ENCODE peak calls at places on chromosomes 6 and 20, in five cellular contexts. F is hypothalamus, G is OCI-LY7, Z is mucosa of descending colon, V is GM18507. E is an unnamed sample.

GRCh38 chr6:157054531-157054979 is 268.8 kb downstream of the TMEM242 start:
- DNase-seq in F (no peak), G (peak), Z (no peak), V (no peak), E (no peak)

GRCh38 chr6:8085053-8085511 is 17.3 kb downstream of the EEF1E1 start:
- DNase-seq in F (no peak), G (no peak), Z (no peak), V (no peak), E (no peak)

GRCh38 chr6:12957321-12958051 is 240.9 kb downstream of the PHACTR1 start:
- DNase-seq in F (peak), G (no peak), Z (peak), V (no peak), E (no peak)

GRCh38 chr6:36817864-36818263 is 21.4 kb downstream of the CPNE5 start:
- DNase-seq in F (no peak), G (no peak), Z (no peak), V (no peak), E (no peak)

GRCh38 chr20:13119583-13119982 is 101.5 kb upstream of the ISM1 start:
- DNase-seq in F (peak), G (peak), Z (no peak), V (peak), E (no peak)

GRCh38 chr20:8228315-8228714 is 96.2 kb downstream of the PLCB1 start:
- DNase-seq in F (no peak), G (no peak), Z (no peak), V (no peak), E (no peak)

GRCh38 chr6:164346631-164347030 is 932.1 kb downstream of the QKI start:
- DNase-seq in F (no peak), G (no peak), Z (no peak), V (no peak), E (no peak)

GRCh38 chr6:3380344-3381232 is 76.3 kb downstream of the SLC22A23 start:
- DNase-seq in F (no peak), G (no peak), Z (peak), V (no peak), E (no peak)

GRCh38 chr6:680666-681374 is 12.1 kb downstream of the EXOC2 start:
- DNase-seq in F (no peak), G (no peak), Z (no peak), V (no peak), E (no peak)

GRCh38 chr6:144932621-144933020 is 647.5 kb downstream of the UTRN start:
- DNase-seq in F (no peak), G (no peak), Z (no peak), V (no peak), E (no peak)

GRCh38 chr6:11315743-11316437 is 83.4 kb upstream of the NEDD9 start:
- DNase-seq in F (no peak), G (no peak), Z (no peak), V (no peak), E (no peak)

GRCh38 chr20:34743039-34743438 is 38.9 kb downstream of the TP53INP2 start:
- DNase-seq in F (no peak), G (no peak), Z (no peak), V (no peak), E (no peak)

GRCh38 chr6:117074672-117075071 is 190.7 kb upstream of the VGLL2 start:
- DNase-seq in F (no peak), G (no peak), Z (no peak), V (no peak), E (no peak)

GRCh38 chr6:52925919-52926792 is 16.7 kb upstream of the GSTA3 start:
- DNase-seq in F (no peak), G (no peak), Z (no peak), V (no peak), E (no peak)

GRCh38 chr6:130934848-130935585 is 107.8 kb downstream of the SMLR1 start:
- DNase-seq in F (no peak), G (no peak), Z (no peak), V (no peak), E (no peak)

GRCh38 chr6:12137480-12137879 is 125.4 kb downstream of the HIVEP1 start:
- DNase-seq in F (peak), G (no peak), Z (no peak), V (no peak), E (no peak)

GRCh38 chr20:4811661-4812181 is 90.0 kb downstream of the PRND start:
- DNase-seq in F (peak), G (peak), Z (peak), V (no peak), E (no peak)

GRCh38 chr6:26122402-26122792 is 35.2 kb downstream of the HFE start:
- DNase-seq in F (no peak), G (no peak), Z (no peak), V (no peak), E (no peak)

GRCh38 chr20:47251154-47252020 is 105.1 kb downstream of the ZMYND8 start:
- DNase-seq in F (no peak), G (no peak), Z (peak), V (no peak), E (no peak)

GRCh38 chr6:140478631-140479030 is 1104.2 kb upstream of the CITED2 start:
- DNase-seq in F (no peak), G (no peak), Z (no peak), V (no peak), E (no peak)

GRCh38 chr20:61287583-61287982 is 35.5 kb downstream of the CDH4 start:
- DNase-seq in F (no peak), G (no peak), Z (no peak), V (no peak), E (no peak)

GRCh38 chr20:766906-767305 is 1.4 kb downstream of the SLC52A3 start:
- DNase-seq in F (no peak), G (no peak), Z (no peak), V (no peak), E (no peak)

GRCh38 chr20:8218861-8219260 is 86.8 kb downstream of the PLCB1 start:
- DNase-seq in F (no peak), G (no peak), Z (no peak), V (no peak), E (no peak)

GRCh38 chr20:19335916-19336315 is 123.5 kb downstream of the SLC24A3 start:
- DNase-seq in F (no peak), G (no peak), Z (no peak), V (no peak), E (no peak)

GRCh38 chr6:146041282-146041681 is 12.4 kb downstream of the GRM1 start:
- DNase-seq in F (no peak), G (peak), Z (no peak), V (no peak), E (no peak)

GRCh38 chr20:10228330-10228729 is 9.7 kb downstream of the SNAP25 start:
- DNase-seq in F (no peak), G (no peak), Z (no peak), V (no peak), E (no peak)

GRCh38 chr20:51500311-51500710 is 42.2 kb downstream of the NFATC2 start:
- DNase-seq in F (no peak), G (peak), Z (no peak), V (peak), E (peak)

GRCh38 chr6:24072038-24072746 is 53.8 kb upstream of the NRSN1 start:
- DNase-seq in F (no peak), G (no peak), Z (no peak), V (no peak), E (no peak)

GRCh38 chr6:27183082-27183832 is 64.2 kb upstream of the PRSS16 start:
- DNase-seq in F (no peak), G (no peak), Z (no peak), V (no peak), E (no peak)

GRCh38 chr6:158406736-158407135 is 94.5 kb downstream of the TULP4 start:
- DNase-seq in F (no peak), G (no peak), Z (no peak), V (no peak), E (no peak)

GRCh38 chr20:57244627-57245214 is 21.7 kb downstream of the BMP7 start:
- DNase-seq in F (no peak), G (peak), Z (no peak), V (no peak), E (no peak)

GRCh38 chr6:81979767-81980166 is 227.3 kb upstream of the TENT5A start:
- DNase-seq in F (no peak), G (no peak), Z (no peak), V (no peak), E (no peak)

GRCh38 chr6:167212716-167213011 is 54.9 kb upstream of the GPR31 start:
- DNase-seq in F (no peak), G (no peak), Z (no peak), V (no peak), E (no peak)

GRCh38 chr6:123777554-123777953 is 26.1 kb upstream of the NKAIN2 start:
- DNase-seq in F (no peak), G (no peak), Z (no peak), V (no peak), E (no peak)

GRCh38 chr6:85672050-85672449 is 29.4 kb upstream of the SYNCRIP start:
- DNase-seq in F (no peak), G (peak), Z (no peak), V (no peak), E (no peak)

GRCh38 chr6:160337301-160337700 is 10.9 kb upstream of the SLC22A3 start:
- DNase-seq in F (no peak), G (no peak), Z (no peak), V (no peak), E (no peak)

GRCh38 chr6:2037230-2037926 is 208.0 kb downstream of the GMDS start:
- DNase-seq in F (no peak), G (no peak), Z (no peak), V (no peak), E (no peak)

GRCh38 chr20:24507182-24507853 is 37.9 kb downstream of the SYNDIG1 start:
- DNase-seq in F (no peak), G (no peak), Z (no peak), V (no peak), E (no peak)

GRCh38 chr6:144064402-144064830 is 31.0 kb downstream of the SF3B5 start:
- DNase-seq in F (no peak), G (peak), Z (peak), V (no peak), E (no peak)

GRCh38 chr20:46706242-46706641 is 3.2 kb upstream of the SLC2A10 start:
- DNase-seq in F (no peak), G (no peak), Z (no peak), V (no peak), E (no peak)

E was measured in GM12891.